ENCODE peak calls at places on chromosomes 11 and 22, in six cellular contexts. One of them, this sample, is unnamed.

GRCh38 chr11:72446929-72447753 is 12.8 kb upstream of the CLPB start:
- DNase-seq in activated T-cell treated with anti-CD3 and anti-CD28 coated beads, Interleukin-2, amount 50 U/mL, for 72 hours: no peak
- DNase-seq in stimulated activated CD4-positive, alpha-beta T cell treated with anti-CD3 and anti-CD28 coated beads, Interleukin-1b, Interleukin-23, amount 100 ng/mL, for 24 hours: no peak
- DNase-seq in stimulated activated CD8-positive, alpha-beta memory T cell treated with anti-CD3 and anti-CD28 coated beads, Interleukin-2, amount 100 ng/mL, for 1 hour: no peak
- DNase-seq in DMS79 treated with DMSO at 0.1 percent for 48 hours: peak
- DNase-seq in HT1080: peak
- DNase-seq in this sample: no peak

GRCh38 chr11:75014129-75014528 is 25.4 kb downstream of the NEU3 start:
- DNase-seq in stimulated activated CD4-positive, alpha-beta T cell treated with anti-CD3 and anti-CD28 coated beads, Interleukin-1b, Interleukin-23, amount 100 ng/mL, for 24 hours: no peak
- DNase-seq in HT1080: peak
- DNase-seq in activated T-cell treated with anti-CD3 and anti-CD28 coated beads, Interleukin-2, amount 50 U/mL, for 72 hours: no peak
- DNase-seq in stimulated activated CD8-positive, alpha-beta memory T cell treated with anti-CD3 and anti-CD28 coated beads, Interleukin-2, amount 100 ng/mL, for 1 hour: no peak
- DNase-seq in DMS79 treated with DMSO at 0.1 percent for 48 hours: no peak
- DNase-seq in this sample: no peak

GRCh38 chr11:118918686-118919280 is 6.9 kb downstream of the BCL9L start:
- DNase-seq in stimulated activated CD4-positive, alpha-beta T cell treated with anti-CD3 and anti-CD28 coated beads, Interleukin-1b, Interleukin-23, amount 100 ng/mL, for 24 hours: no peak
- DNase-seq in DMS79 treated with DMSO at 0.1 percent for 48 hours: peak
- DNase-seq in HT1080: peak
- DNase-seq in activated T-cell treated with anti-CD3 and anti-CD28 coated beads, Interleukin-2, amount 50 U/mL, for 72 hours: no peak
- DNase-seq in stimulated activated CD8-positive, alpha-beta memory T cell treated with anti-CD3 and anti-CD28 coated beads, Interleukin-2, amount 100 ng/mL, for 1 hour: no peak
- DNase-seq in this sample: no peak

GRCh38 chr11:65419773-65420481 is 2.7 kb upstream of the NEAT1 start:
- DNase-seq in HT1080: peak
- DNase-seq in stimulated activated CD4-positive, alpha-beta T cell treated with anti-CD3 and anti-CD28 coated beads, Interleukin-1b, Interleukin-23, amount 100 ng/mL, for 24 hours: peak
- DNase-seq in stimulated activated CD8-positive, alpha-beta memory T cell treated with anti-CD3 and anti-CD28 coated beads, Interleukin-2, amount 100 ng/mL, for 1 hour: no peak
- DNase-seq in activated T-cell treated with anti-CD3 and anti-CD28 coated beads, Interleukin-2, amount 50 U/mL, for 72 hours: peak
- DNase-seq in DMS79 treated with DMSO at 0.1 percent for 48 hours: peak
- DNase-seq in this sample: no peak

GRCh38 chr11:86737223-86737622 is 63.1 kb upstream of the PRSS23 start:
- DNase-seq in DMS79 treated with DMSO at 0.1 percent for 48 hours: no peak
- DNase-seq in activated T-cell treated with anti-CD3 and anti-CD28 coated beads, Interleukin-2, amount 50 U/mL, for 72 hours: no peak
- DNase-seq in stimulated activated CD8-positive, alpha-beta memory T cell treated with anti-CD3 and anti-CD28 coated beads, Interleukin-2, amount 100 ng/mL, for 1 hour: no peak
- DNase-seq in HT1080: no peak
- DNase-seq in stimulated activated CD4-positive, alpha-beta T cell treated with anti-CD3 and anti-CD28 coated beads, Interleukin-1b, Interleukin-23, amount 100 ng/mL, for 24 hours: no peak
- DNase-seq in this sample: no peak

GRCh38 chr11:22581354-22581753 is 44.3 kb downstream of the FANCF start:
- DNase-seq in DMS79 treated with DMSO at 0.1 percent for 48 hours: no peak
- DNase-seq in stimulated activated CD8-positive, alpha-beta memory T cell treated with anti-CD3 and anti-CD28 coated beads, Interleukin-2, amount 100 ng/mL, for 1 hour: no peak
- DNase-seq in stimulated activated CD4-positive, alpha-beta T cell treated with anti-CD3 and anti-CD28 coated beads, Interleukin-1b, Interleukin-23, amount 100 ng/mL, for 24 hours: no peak
- DNase-seq in activated T-cell treated with anti-CD3 and anti-CD28 coated beads, Interleukin-2, amount 50 U/mL, for 72 hours: no peak
- DNase-seq in HT1080: no peak
- DNase-seq in this sample: no peak

GRCh38 chr11:15926071-15926470 is 430.3 kb downstream of the SOX6 start:
- DNase-seq in stimulated activated CD8-positive, alpha-beta memory T cell treated with anti-CD3 and anti-CD28 coated beads, Interleukin-2, amount 100 ng/mL, for 1 hour: no peak
- DNase-seq in DMS79 treated with DMSO at 0.1 percent for 48 hours: no peak
- DNase-seq in stimulated activated CD4-positive, alpha-beta T cell treated with anti-CD3 and anti-CD28 coated beads, Interleukin-1b, Interleukin-23, amount 100 ng/mL, for 24 hours: no peak
- DNase-seq in HT1080: peak
- DNase-seq in activated T-cell treated with anti-CD3 and anti-CD28 coated beads, Interleukin-2, amount 50 U/mL, for 72 hours: no peak
- DNase-seq in this sample: no peak

GRCh38 chr11:10920205-10920604 is 62.4 kb upstream of the ZBED5 start:
- DNase-seq in DMS79 treated with DMSO at 0.1 percent for 48 hours: no peak
- DNase-seq in stimulated activated CD4-positive, alpha-beta T cell treated with anti-CD3 and anti-CD28 coated beads, Interleukin-1b, Interleukin-23, amount 100 ng/mL, for 24 hours: no peak
- DNase-seq in stimulated activated CD8-positive, alpha-beta memory T cell treated with anti-CD3 and anti-CD28 coated beads, Interleukin-2, amount 100 ng/mL, for 1 hour: no peak
- DNase-seq in HT1080: no peak
- DNase-seq in activated T-cell treated with anti-CD3 and anti-CD28 coated beads, Interleukin-2, amount 50 U/mL, for 72 hours: no peak
- DNase-seq in this sample: no peak

GRCh38 chr11:66840317-66841091 is 2.7 kb upstream of the RCE1 start:
- DNase-seq in activated T-cell treated with anti-CD3 and anti-CD28 coated beads, Interleukin-2, amount 50 U/mL, for 72 hours: no peak
- DNase-seq in stimulated activated CD4-positive, alpha-beta T cell treated with anti-CD3 and anti-CD28 coated beads, Interleukin-1b, Interleukin-23, amount 100 ng/mL, for 24 hours: no peak
- DNase-seq in stimulated activated CD8-positive, alpha-beta memory T cell treated with anti-CD3 and anti-CD28 coated beads, Interleukin-2, amount 100 ng/mL, for 1 hour: no peak
- DNase-seq in HT1080: no peak
- DNase-seq in DMS79 treated with DMSO at 0.1 percent for 48 hours: no peak
- DNase-seq in this sample: no peak

GRCh38 chr22:49372111-49372529 is 455.6 kb downstream of the BRD1 start:
- DNase-seq in stimulated activated CD4-positive, alpha-beta T cell treated with anti-CD3 and anti-CD28 coated beads, Interleukin-1b, Interleukin-23, amount 100 ng/mL, for 24 hours: no peak
- DNase-seq in HT1080: no peak
- DNase-seq in stimulated activated CD8-positive, alpha-beta memory T cell treated with anti-CD3 and anti-CD28 coated beads, Interleukin-2, amount 100 ng/mL, for 1 hour: no peak
- DNase-seq in activated T-cell treated with anti-CD3 and anti-CD28 coated beads, Interleukin-2, amount 50 U/mL, for 72 hours: no peak
- DNase-seq in DMS79 treated with DMSO at 0.1 percent for 48 hours: no peak
- DNase-seq in this sample: no peak

GRCh38 chr11:57792060-57792541 is 30.5 kb downstream of the CTNND1 start:
- DNase-seq in DMS79 treated with DMSO at 0.1 percent for 48 hours: no peak
- DNase-seq in stimulated activated CD4-positive, alpha-beta T cell treated with anti-CD3 and anti-CD28 coated beads, Interleukin-1b, Interleukin-23, amount 100 ng/mL, for 24 hours: peak
- DNase-seq in HT1080: peak
- DNase-seq in stimulated activated CD8-positive, alpha-beta memory T cell treated with anti-CD3 and anti-CD28 coated beads, Interleukin-2, amount 100 ng/mL, for 1 hour: peak
- DNase-seq in activated T-cell treated with anti-CD3 and anti-CD28 coated beads, Interleukin-2, amount 50 U/mL, for 72 hours: peak
- DNase-seq in this sample: no peak

GRCh38 chr11:16604784-16605439 is 133.5 kb upstream of the C11orf58 start:
- DNase-seq in stimulated activated CD8-positive, alpha-beta memory T cell treated with anti-CD3 and anti-CD28 coated beads, Interleukin-2, amount 100 ng/mL, for 1 hour: no peak
- DNase-seq in activated T-cell treated with anti-CD3 and anti-CD28 coated beads, Interleukin-2, amount 50 U/mL, for 72 hours: peak
- DNase-seq in HT1080: peak
- DNase-seq in DMS79 treated with DMSO at 0.1 percent for 48 hours: no peak
- DNase-seq in stimulated activated CD4-positive, alpha-beta T cell treated with anti-CD3 and anti-CD28 coated beads, Interleukin-1b, Interleukin-23, amount 100 ng/mL, for 24 hours: no peak
- DNase-seq in this sample: no peak

GRCh38 chr11:134407321-134407828 is 4.7 kb downstream of the B3GAT1 start:
- DNase-seq in stimulated activated CD4-positive, alpha-beta T cell treated with anti-CD3 and anti-CD28 coated beads, Interleukin-1b, Interleukin-23, amount 100 ng/mL, for 24 hours: no peak
- DNase-seq in HT1080: no peak
- DNase-seq in activated T-cell treated with anti-CD3 and anti-CD28 coated beads, Interleukin-2, amount 50 U/mL, for 72 hours: no peak
- DNase-seq in DMS79 treated with DMSO at 0.1 percent for 48 hours: no peak
- DNase-seq in stimulated activated CD8-positive, alpha-beta memory T cell treated with anti-CD3 and anti-CD28 coated beads, Interleukin-2, amount 100 ng/mL, for 1 hour: no peak
- DNase-seq in this sample: no peak

GRCh38 chr11:123973816-123974215 is 3.8 kb downstream of the OR10S1 start:
- DNase-seq in activated T-cell treated with anti-CD3 and anti-CD28 coated beads, Interleukin-2, amount 50 U/mL, for 72 hours: no peak
- DNase-seq in stimulated activated CD4-positive, alpha-beta T cell treated with anti-CD3 and anti-CD28 coated beads, Interleukin-1b, Interleukin-23, amount 100 ng/mL, for 24 hours: no peak
- DNase-seq in DMS79 treated with DMSO at 0.1 percent for 48 hours: no peak
- DNase-seq in stimulated activated CD8-positive, alpha-beta memory T cell treated with anti-CD3 and anti-CD28 coated beads, Interleukin-2, amount 100 ng/mL, for 1 hour: no peak
- DNase-seq in HT1080: peak
- DNase-seq in this sample: no peak

GRCh38 chr11:74487875-74488274 is 5.6 kb downstream of the LIPT2 start:
- DNase-seq in activated T-cell treated with anti-CD3 and anti-CD28 coated beads, Interleukin-2, amount 50 U/mL, for 72 hours: no peak
- DNase-seq in HT1080: peak
- DNase-seq in stimulated activated CD8-positive, alpha-beta memory T cell treated with anti-CD3 and anti-CD28 coated beads, Interleukin-2, amount 100 ng/mL, for 1 hour: no peak
- DNase-seq in DMS79 treated with DMSO at 0.1 percent for 48 hours: no peak
- DNase-seq in stimulated activated CD4-positive, alpha-beta T cell treated with anti-CD3 and anti-CD28 coated beads, Interleukin-1b, Interleukin-23, amount 100 ng/mL, for 24 hours: no peak
- DNase-seq in this sample: no peak

GRCh38 chr22:46003271-46004091 is 26.5 kb upstream of the WNT7B start:
- DNase-seq in activated T-cell treated with anti-CD3 and anti-CD28 coated beads, Interleukin-2, amount 50 U/mL, for 72 hours: no peak
- DNase-seq in stimulated activated CD8-positive, alpha-beta memory T cell treated with anti-CD3 and anti-CD28 coated beads, Interleukin-2, amount 100 ng/mL, for 1 hour: no peak
- DNase-seq in HT1080: no peak
- DNase-seq in DMS79 treated with DMSO at 0.1 percent for 48 hours: no peak
- DNase-seq in stimulated activated CD4-positive, alpha-beta T cell treated with anti-CD3 and anti-CD28 coated beads, Interleukin-1b, Interleukin-23, amount 100 ng/mL, for 24 hours: no peak
- DNase-seq in this sample: no peak

This sample was measured in GOT3.